ENCODE peak calls at places on chromosomes 11 and 22, in seven cellular contexts. K, I, C, T, E, B and W are unnamed samples.
A peak's percentile ranks its signal among the peaks of the same experiment; 100 is the strongest.

GRCh38 chr11:69320326-69320725 is 26.4 kb downstream of the MYEOV start:
- DNase-seq in K (peak; percentile 42), I (no peak), C (no peak), T (no peak), E (peak; percentile 41), B (no peak), W (no peak)

GRCh38 chr11:84780689-84781293 is 846.4 kb downstream of the DLG2 start:
- DNase-seq in K (no peak), I (no peak), C (peak; percentile 5), T (no peak), E (no peak), B (no peak), W (no peak)

GRCh38 chr11:128900468-128900867 is 9.3 kb downstream of the KCNJ5 start:
- DNase-seq in K (no peak), I (no peak), C (no peak), T (no peak), E (no peak), B (no peak), W (no peak)

GRCh38 chr22:48743601-48744282 is 1083.9 kb downstream of the BRD1 start:
- DNase-seq in K (no peak), I (no peak), C (no peak), T (no peak), E (peak; percentile 61), B (peak; percentile 55), W (no peak)

GRCh38 chr11:67303989-67304411 is 670 bp downstream of the SSH3 start:
- DNase-seq in K (peak; percentile 60), I (peak; percentile 38), C (no peak), T (no peak), E (peak; percentile 89), B (peak; percentile 89), W (no peak)

GRCh38 chr11:61556621-61557020 is 24.3 kb downstream of the SYT7 start:
- DNase-seq in K (no peak), I (no peak), C (no peak), T (no peak), E (no peak), B (no peak), W (no peak)

GRCh38 chr11:14902650-14903350 is 10.8 kb upstream of the CYP2R1 start:
- DNase-seq in K (no peak), I (no peak), C (no peak), T (no peak), E (no peak), B (no peak), W (no peak)

GRCh38 chr11:3866206-3866605 is 10.7 kb downstream of the STIM1 start:
- DNase-seq in K (no peak), I (no peak), C (no peak), T (no peak), E (peak; percentile 81), B (peak; percentile 84), W (no peak)

GRCh38 chr11:93741882-93742226 is 382 bp downstream of the C11orf54 start:
- DNase-seq in K (peak; percentile 44), I (no peak), C (no peak), T (no peak), E (no peak), B (no peak), W (no peak)

GRCh38 chr11:67027483-67027930 is 4.6 kb downstream of the SYT12 start:
- DNase-seq in K (peak; percentile 40), I (no peak), C (no peak), T (no peak), E (no peak), B (no peak), W (no peak)

GRCh38 chr11:65639623-65640482 is 2.0 kb downstream of the SIPA1 start:
- DNase-seq in K (no peak), I (no peak), C (no peak), T (no peak), E (peak; percentile 96), B (peak; percentile 84), W (peak; percentile 36)

GRCh38 chr11:77130763-77131513 is 2.9 kb downstream of the MYO7A start:
- DNase-seq in K (no peak), I (no peak), C (no peak), T (no peak), E (no peak), B (peak; percentile 74), W (no peak)

GRCh38 chr11:8011981-8012444 is 24.9 kb downstream of the EIF3F start:
- DNase-seq in K (no peak), I (no peak), C (no peak), T (no peak), E (no peak), B (no peak), W (no peak)

GRCh38 chr11:35073691-35074382 is 65.1 kb upstream of the CD44 start:
- DNase-seq in K (no peak), I (no peak), C (no peak), T (no peak), E (no peak), B (no peak), W (no peak)

GRCh38 chr11:123536690-123537437 is 106.8 kb downstream of the GRAMD1B start:
- DNase-seq in K (no peak), I (no peak), C (no peak), T (no peak), E (no peak), B (no peak), W (no peak)

GRCh38 chr22:17119481-17120202 is 1.5 kb downstream of the TMEM121B start:
- DNase-seq in K (peak; percentile 55), I (peak; percentile 83), C (no peak), T (no peak), E (peak; percentile 85), B (peak; percentile 88), W (no peak)

GRCh38 chr22:37501610-37502341 is 15.6 kb upstream of the MFNG start:
- DNase-seq in K (peak; percentile 92), I (no peak), C (no peak), T (no peak), E (no peak), B (no peak), W (no peak)

GRCh38 chr22:41048791-41049717 is 43.3 kb upstream of the EP300 start:
- DNase-seq in K (peak; percentile 33), I (peak; percentile 53), C (no peak), T (peak; percentile 57), E (peak; percentile 76), B (peak; percentile 84), W (no peak)

GRCh38 chr11:43802509-43802908 is 78.1 kb upstream of the ALKBH3 start:
- DNase-seq in K (no peak), I (no peak), C (no peak), T (no peak), E (no peak), B (no peak), W (no peak)
- TF ChIP-seq CTCF in K (peak; percentile 20), I (no peak), C (peak; percentile 45), T (peak; percentile 36), E (no peak), B (no peak), W (no peak)

GRCh38 chr22:30665786-30666185 is 1.9 kb downstream of the DUSP18 start:
- DNase-seq in K (no peak), I (no peak), C (no peak), T (no peak), E (no peak), B (no peak), W (no peak)

GRCh38 chr22:30665266-30665665 is 2.4 kb downstream of the DUSP18 start:
- DNase-seq in K (no peak), I (no peak), C (no peak), T (no peak), E (no peak), B (no peak), W (no peak)

GRCh38 chr22:30668306-30668655 is 606 bp upstream of the DUSP18 start:
- DNase-seq in K (no peak), I (no peak), C (no peak), T (no peak), E (no peak), B (no peak), W (no peak)

GRCh38 chr22:30667092-30667485 is 586 bp downstream of the DUSP18 start:
- DNase-seq in K (no peak), I (no peak), C (no peak), T (no peak), E (no peak), B (no peak), W (no peak)

DNA sequence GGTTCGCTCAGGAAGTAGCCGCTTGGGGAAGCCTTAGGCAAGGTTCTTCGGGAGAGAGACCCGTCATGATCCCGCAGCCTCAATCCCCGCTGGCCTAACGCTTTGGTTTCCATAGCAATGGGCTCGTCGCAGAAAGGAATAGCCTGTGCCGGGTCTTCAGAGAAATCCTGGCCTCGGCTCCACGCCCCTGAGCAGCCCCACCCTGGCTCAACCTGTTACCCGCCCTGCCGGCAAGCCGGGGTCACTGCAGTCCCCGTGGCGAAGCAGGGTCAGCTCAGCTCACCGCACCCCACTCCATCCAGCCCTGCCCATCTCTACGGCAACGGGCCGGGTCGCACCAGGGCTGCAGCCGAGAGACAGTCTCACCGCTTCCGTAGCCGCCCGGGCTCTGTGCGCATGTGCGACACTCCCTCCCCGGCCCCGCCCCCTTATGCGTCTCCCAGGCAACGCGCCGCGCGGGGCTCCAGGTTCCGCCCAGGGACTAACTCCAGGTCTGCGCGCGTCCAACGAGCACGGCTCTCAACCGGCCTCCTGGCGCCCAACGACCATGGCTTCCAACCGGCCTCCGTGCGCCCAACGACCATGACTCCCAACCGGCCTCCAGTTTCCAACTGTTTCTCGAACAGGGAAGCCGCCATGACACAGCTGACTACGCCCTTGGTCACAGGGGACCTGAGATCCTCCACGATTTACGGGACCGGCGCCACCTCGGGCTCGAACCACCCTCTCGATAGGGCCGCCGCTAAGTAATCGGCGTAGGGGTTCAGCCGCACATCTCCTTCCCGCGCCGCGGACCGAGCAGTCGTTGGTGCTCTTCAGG is at the start of gene DUSP18:
- DNase-seq in K (peak; percentile 94), I (peak; percentile 98), C (no peak), T (peak; percentile 69), E (peak; percentile 98), B (peak; percentile 100), W (peak; percentile 93)
- TF ChIP-seq CTCF in K (peak; percentile 25), I (peak; percentile 37), C (no peak), T (peak; percentile 32), E (peak; percentile 59), B (peak; percentile 10), W (peak; percentile 25)

DNA sequence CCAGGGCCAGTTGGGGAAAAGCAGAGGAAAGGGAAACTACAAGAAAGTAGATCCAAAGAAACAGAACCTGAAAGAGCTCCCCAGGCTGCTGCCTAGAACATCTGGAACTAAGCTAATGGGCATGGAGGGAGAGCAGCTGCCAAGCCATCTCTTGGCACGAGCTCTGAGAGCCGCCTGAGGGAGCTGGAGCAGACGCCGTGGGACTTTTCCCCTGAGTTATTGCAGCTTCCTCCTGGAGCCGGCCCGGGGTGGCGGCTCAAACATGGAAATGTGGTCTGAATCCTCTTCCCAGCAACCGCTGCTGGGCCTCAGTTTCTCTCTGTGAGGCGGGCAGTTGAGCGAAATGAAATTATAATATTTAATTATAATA is 41.8 kb downstream of the LIF start:
- DNase-seq in K (no peak), I (no peak), C (no peak), T (peak; percentile 56), E (no peak), B (no peak), W (no peak)
- TF ChIP-seq CTCF in K (no peak), I (no peak), C (no peak), T (no peak), E (no peak), B (no peak), W (no peak)

DNA sequence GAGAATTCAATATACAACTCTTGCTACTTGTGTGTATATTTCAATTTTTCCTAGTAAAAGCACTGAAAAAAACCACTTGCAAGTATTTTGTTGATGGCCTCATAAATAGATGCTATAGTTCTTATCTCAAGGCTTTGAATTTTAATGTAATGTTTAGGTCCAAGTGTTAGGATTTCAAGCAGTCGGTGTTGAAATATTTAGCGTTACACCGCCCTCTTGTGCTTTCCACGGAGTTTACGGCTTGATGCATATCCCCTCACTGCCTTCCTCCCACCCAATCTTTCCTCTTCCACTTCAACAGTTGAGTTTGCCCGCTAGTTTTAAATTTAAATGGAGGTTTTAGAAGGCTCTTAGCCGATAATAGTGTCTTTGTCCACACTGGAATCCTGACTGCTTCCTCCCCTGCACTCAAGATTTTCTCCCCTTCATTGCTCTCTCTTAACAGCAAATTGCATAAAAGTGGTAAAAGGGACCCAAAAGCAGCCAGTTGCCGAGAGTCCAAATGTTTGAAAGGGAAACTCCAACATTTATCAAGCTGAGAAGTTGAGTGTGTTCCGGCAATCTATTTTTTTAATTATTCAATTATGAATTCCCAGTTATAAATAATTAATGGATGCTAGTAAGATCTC is 25.9 kb upstream of the HTATIP2 start:
- DNase-seq in K (peak; percentile 16), I (peak; percentile 36), C (no peak), T (no peak), E (no peak), B (no peak), W (peak; percentile 13)
- TF ChIP-seq CTCF in K (peak; percentile 12), I (no peak), C (peak; percentile 69), T (peak; percentile 45), E (no peak), B (peak; percentile 15), W (peak; percentile 65)